ENCODE peak calls at places on chromosomes 2 and 18, in five cellular contexts. One of them, this sample, is unnamed.

GRCh38 chr2:203582468-203582867 is 47.4 kb upstream of the RAPH1 start:
- DNase-seq in substantia nigra: no peak
- DNase-seq in Calu3: no peak
- DNase-seq in anterior cingulate cortex: no peak
- DNase-seq in HFF-Myc: no peak
- DNase-seq in this sample: peak; percentile 51

GRCh38 chr18:74914648-74915047 is 294.3 kb downstream of the PTGR3 start:
- DNase-seq in anterior cingulate cortex: no peak
- DNase-seq in substantia nigra: no peak
- DNase-seq in Calu3: no peak
- DNase-seq in HFF-Myc: no peak
- DNase-seq in this sample: peak; percentile 14

GRCh38 chr18:48345596-48345995 is 63.6 kb downstream of the ZBTB7C start:
- DNase-seq in anterior cingulate cortex: no peak
- DNase-seq in substantia nigra: no peak
- DNase-seq in Calu3: peak; percentile 48
- DNase-seq in HFF-Myc: no peak
- DNase-seq in this sample: peak; percentile 11

GRCh38 chr2:150594299-150594698 is 106.8 kb upstream of the RND3 start:
- DNase-seq in anterior cingulate cortex: no peak
- DNase-seq in HFF-Myc: no peak
- DNase-seq in substantia nigra: no peak
- DNase-seq in Calu3: no peak
- DNase-seq in this sample: no peak

GRCh38 chr2:54724150-54724559 is 693 bp downstream of the EML6 start:
- DNase-seq in Calu3: no peak
- DNase-seq in anterior cingulate cortex: no peak
- DNase-seq in HFF-Myc: no peak
- DNase-seq in substantia nigra: no peak
- DNase-seq in this sample: peak; percentile 33

GRCh38 chr2:150677561-150677960 is 190.1 kb upstream of the RND3 start:
- DNase-seq in anterior cingulate cortex: no peak
- DNase-seq in substantia nigra: no peak
- DNase-seq in Calu3: no peak
- DNase-seq in HFF-Myc: no peak
- DNase-seq in this sample: no peak

GRCh38 chr2:18272148-18272494 is 288.3 kb downstream of the RDH14 start:
- DNase-seq in anterior cingulate cortex: no peak
- DNase-seq in Calu3: no peak
- DNase-seq in HFF-Myc: no peak
- DNase-seq in substantia nigra: no peak
- DNase-seq in this sample: no peak

GRCh38 chr18:51030537-51031258 is 685 bp downstream of the SMAD4 start:
- DNase-seq in HFF-Myc: no peak
- DNase-seq in substantia nigra: peak; percentile 67
- DNase-seq in Calu3: peak; percentile 82
- DNase-seq in anterior cingulate cortex: peak; percentile 66
- DNase-seq in this sample: peak; percentile 62

GRCh38 chr2:27262379-27263286 is at the start of gene SLC30A3:
- DNase-seq in Calu3: peak; percentile 53
- DNase-seq in HFF-Myc: no peak
- DNase-seq in anterior cingulate cortex: peak; percentile 65
- DNase-seq in substantia nigra: peak; percentile 10
- DNase-seq in this sample: peak; percentile 27

GRCh38 chr2:187615364-187615763 is 61.1 kb upstream of the TFPI start:
- DNase-seq in HFF-Myc: no peak
- DNase-seq in Calu3: no peak
- DNase-seq in anterior cingulate cortex: no peak
- DNase-seq in substantia nigra: no peak
- DNase-seq in this sample: no peak

GRCh38 chr2:185608799-185609198 is 129.8 kb upstream of the FSIP2 start:
- DNase-seq in HFF-Myc: no peak
- DNase-seq in substantia nigra: no peak
- DNase-seq in Calu3: peak; percentile 28
- DNase-seq in anterior cingulate cortex: no peak
- DNase-seq in this sample: no peak

GRCh38 chr2:120865656-120866055 is 130.0 kb downstream of the GLI2 start:
- DNase-seq in substantia nigra: no peak
- DNase-seq in Calu3: no peak
- DNase-seq in anterior cingulate cortex: no peak
- DNase-seq in HFF-Myc: no peak
- DNase-seq in this sample: no peak

GRCh38 chr2:237717366-237718276 is 81.0 kb upstream of the RBM44 start:
- DNase-seq in HFF-Myc: no peak
- DNase-seq in anterior cingulate cortex: no peak
- DNase-seq in substantia nigra: no peak
- DNase-seq in Calu3: no peak
- DNase-seq in this sample: no peak

GRCh38 chr2:30450025-30450424 is 3.0 kb downstream of the LCLAT1 start:
- DNase-seq in Calu3: peak; percentile 34
- DNase-seq in HFF-Myc: no peak
- DNase-seq in anterior cingulate cortex: no peak
- DNase-seq in substantia nigra: no peak
- DNase-seq in this sample: no peak

GRCh38 chr2:150309681-150310080 is 177.8 kb downstream of the RND3 start:
- DNase-seq in Calu3: peak; percentile 44
- DNase-seq in HFF-Myc: no peak
- DNase-seq in anterior cingulate cortex: no peak
- DNase-seq in substantia nigra: no peak
- DNase-seq in this sample: no peak

GRCh38 chr2:160932960-160933359 is 227.3 kb upstream of the TANK start:
- DNase-seq in Calu3: no peak
- DNase-seq in substantia nigra: no peak
- DNase-seq in anterior cingulate cortex: no peak
- DNase-seq in HFF-Myc: no peak
- DNase-seq in this sample: no peak

GRCh38 chr2:112644933-112645395 is 775 bp upstream of the SLC20A1 start:
- DNase-seq in Calu3: no peak
- DNase-seq in substantia nigra: no peak
- DNase-seq in HFF-Myc: no peak
- DNase-seq in anterior cingulate cortex: no peak
- DNase-seq in this sample: peak; percentile 58

GRCh38 chr2:98601532-98602132 is 6.7 kb downstream of the COA5 start:
- DNase-seq in HFF-Myc: no peak
- DNase-seq in anterior cingulate cortex: no peak
- DNase-seq in Calu3: peak; percentile 44
- DNase-seq in substantia nigra: no peak
- DNase-seq in this sample: peak; percentile 62

GRCh38 chr2:5673861-5674240 is 18.3 kb upstream of the SOX11 start:
- DNase-seq in HFF-Myc: no peak
- DNase-seq in Calu3: no peak
- DNase-seq in anterior cingulate cortex: no peak
- DNase-seq in substantia nigra: no peak
- DNase-seq in this sample: no peak

GRCh38 chr2:187962538-187962937 is 329.1 kb upstream of the GULP1 start:
- DNase-seq in substantia nigra: no peak
- DNase-seq in Calu3: no peak
- DNase-seq in anterior cingulate cortex: no peak
- DNase-seq in HFF-Myc: no peak
- DNase-seq in this sample: no peak

GRCh38 chr2:5123597-5124196 is 568.5 kb upstream of the SOX11 start:
- DNase-seq in anterior cingulate cortex: no peak
- DNase-seq in HFF-Myc: no peak
- DNase-seq in substantia nigra: no peak
- DNase-seq in Calu3: no peak
- DNase-seq in this sample: no peak

GRCh38 chr18:73835656-73836055 is 312.0 kb downstream of the FBXO15 start:
- DNase-seq in HFF-Myc: no peak
- DNase-seq in anterior cingulate cortex: no peak
- DNase-seq in Calu3: no peak
- DNase-seq in substantia nigra: no peak
- DNase-seq in this sample: no peak

GRCh38 chr2:47274054-47274779 is 119.1 kb upstream of the STPG4 start:
- DNase-seq in HFF-Myc: no peak
- DNase-seq in Calu3: no peak
- DNase-seq in anterior cingulate cortex: no peak
- DNase-seq in substantia nigra: no peak
- DNase-seq in this sample: peak; percentile 47

GRCh38 chr18:6885992-6886823 is 156.7 kb downstream of the ARHGAP28 start:
- DNase-seq in anterior cingulate cortex: peak; percentile 35
- DNase-seq in HFF-Myc: peak; percentile 50
- DNase-seq in Calu3: peak; percentile 50
- DNase-seq in substantia nigra: peak; percentile 4
- DNase-seq in this sample: peak; percentile 50

GRCh38 chr18:72652990-72653593 is 109.0 kb upstream of the CBLN2 start:
- DNase-seq in Calu3: peak; percentile 56
- DNase-seq in HFF-Myc: no peak
- DNase-seq in substantia nigra: peak; percentile 7
- DNase-seq in anterior cingulate cortex: peak; percentile 18
- DNase-seq in this sample: peak; percentile 8

GRCh38 chr2:181176540-181176939 is 196.1 kb downstream of the UBE2E3 start:
- DNase-seq in anterior cingulate cortex: no peak
- DNase-seq in Calu3: no peak
- DNase-seq in HFF-Myc: peak; percentile 55
- DNase-seq in substantia nigra: no peak
- DNase-seq in this sample: no peak

GRCh38 chr2:234935311-234935710 is 16.5 kb upstream of the SH3BP4 start:
- DNase-seq in Calu3: no peak
- DNase-seq in substantia nigra: no peak
- DNase-seq in anterior cingulate cortex: no peak
- DNase-seq in HFF-Myc: no peak
- DNase-seq in this sample: no peak

GRCh38 chr18:23529597-23529996 is 26.3 kb downstream of the RMC1 start:
- DNase-seq in substantia nigra: no peak
- DNase-seq in anterior cingulate cortex: no peak
- DNase-seq in Calu3: peak; percentile 14
- DNase-seq in HFF-Myc: no peak
- DNase-seq in this sample: no peak

GRCh38 chr2:194166818-194167217 is 1490.2 kb upstream of the SLC39A10 start:
- DNase-seq in Calu3: peak; percentile 23
- DNase-seq in HFF-Myc: no peak
- DNase-seq in anterior cingulate cortex: no peak
- DNase-seq in substantia nigra: no peak
- DNase-seq in this sample: peak; percentile 10

GRCh38 chr2:121944072-121944829 is 188.8 kb downstream of the TSN start:
- DNase-seq in substantia nigra: no peak
- DNase-seq in anterior cingulate cortex: no peak
- DNase-seq in HFF-Myc: peak; percentile 35
- DNase-seq in Calu3: no peak
- DNase-seq in this sample: peak; percentile 18

GRCh38 chr2:237922641-237923361 is 44.0 kb upstream of the UBE2F start:
- DNase-seq in HFF-Myc: no peak
- DNase-seq in anterior cingulate cortex: no peak
- DNase-seq in Calu3: peak; percentile 55
- DNase-seq in substantia nigra: no peak
- DNase-seq in this sample: no peak

GRCh38 chr2:3293221-3293620 is 84.4 kb downstream of the EIPR1 start:
- DNase-seq in anterior cingulate cortex: no peak
- DNase-seq in HFF-Myc: no peak
- DNase-seq in Calu3: no peak
- DNase-seq in substantia nigra: no peak
- DNase-seq in this sample: no peak

GRCh38 chr2:171272039-171272438 is 111.3 kb upstream of the TLK1 start:
- DNase-seq in HFF-Myc: peak; percentile 83
- DNase-seq in anterior cingulate cortex: no peak
- DNase-seq in Calu3: peak; percentile 70
- DNase-seq in substantia nigra: no peak
- DNase-seq in this sample: peak; percentile 82

GRCh38 chr2:72292433-72292832 is 144.8 kb upstream of the CYP26B1 start:
- DNase-seq in anterior cingulate cortex: no peak
- DNase-seq in Calu3: no peak
- DNase-seq in substantia nigra: no peak
- DNase-seq in HFF-Myc: no peak
- DNase-seq in this sample: no peak

GRCh38 chr18:24443870-24444269 is 16.6 kb upstream of the HRH4 start:
- DNase-seq in anterior cingulate cortex: no peak
- DNase-seq in substantia nigra: no peak
- DNase-seq in HFF-Myc: no peak
- DNase-seq in Calu3: no peak
- DNase-seq in this sample: no peak